ENCODE peak calls at places on chromosomes 12 and 14, in five cellular contexts. One of them, this sample, is unnamed.

GRCh38 chr12:79083181-79083580 is 218.6 kb downstream of the SYT1 start:
- DNase-seq in astrocyte: peak; percentile 13
- DNase-seq in ACHN: peak; percentile 42
- DNase-seq in amygdala: no peak
- DNase-seq in stimulated activated naive CD4-positive, alpha-beta T cell: no peak
- DNase-seq in this sample: no peak

GRCh38 chr14:73785336-73785833 is 66.2 kb upstream of the PTGR2 start:
- DNase-seq in amygdala: no peak
- DNase-seq in stimulated activated naive CD4-positive, alpha-beta T cell: no peak
- DNase-seq in ACHN: peak; percentile 75
- DNase-seq in astrocyte: peak; percentile 92
- DNase-seq in this sample: peak; percentile 75

GRCh38 chr12:69105101-69105613 is 134.2 kb upstream of the CPSF6 start:
- DNase-seq in ACHN: no peak
- DNase-seq in amygdala: no peak
- DNase-seq in astrocyte: no peak
- DNase-seq in stimulated activated naive CD4-positive, alpha-beta T cell: no peak
- DNase-seq in this sample: no peak

GRCh38 chr14:92500491-92500941 is 13.1 kb upstream of the RIN3 start:
- DNase-seq in amygdala: peak; percentile 36
- DNase-seq in stimulated activated naive CD4-positive, alpha-beta T cell: no peak
- DNase-seq in ACHN: no peak
- DNase-seq in astrocyte: no peak
- DNase-seq in this sample: no peak

GRCh38 chr14:63854330-63854729 is 1.5 kb downstream of the SYNE2 start:
- DNase-seq in stimulated activated naive CD4-positive, alpha-beta T cell: no peak
- DNase-seq in ACHN: no peak
- DNase-seq in amygdala: no peak
- DNase-seq in astrocyte: no peak
- DNase-seq in this sample: no peak

GRCh38 chr14:20583908-20584307 is 3.9 kb downstream of the RNASE11 start:
- DNase-seq in amygdala: no peak
- DNase-seq in stimulated activated naive CD4-positive, alpha-beta T cell: no peak
- DNase-seq in ACHN: no peak
- DNase-seq in astrocyte: no peak
- DNase-seq in this sample: no peak

GRCh38 chr14:79011091-79011919 is 841.1 kb downstream of the NRXN3 start:
- DNase-seq in stimulated activated naive CD4-positive, alpha-beta T cell: no peak
- DNase-seq in amygdala: no peak
- DNase-seq in astrocyte: peak; percentile 62
- DNase-seq in ACHN: peak; percentile 37
- DNase-seq in this sample: peak; percentile 7

GRCh38 chr14:90409209-90409730 is 12.4 kb downstream of the CALM1 start:
- DNase-seq in ACHN: peak; percentile 78
- DNase-seq in amygdala: no peak
- DNase-seq in stimulated activated naive CD4-positive, alpha-beta T cell: no peak
- DNase-seq in astrocyte: peak; percentile 98
- DNase-seq in this sample: no peak

GRCh38 chr12:110171186-110171538 is 47.0 kb downstream of the IFT81 start:
- DNase-seq in stimulated activated naive CD4-positive, alpha-beta T cell: no peak
- DNase-seq in astrocyte: no peak
- DNase-seq in amygdala: no peak
- DNase-seq in ACHN: no peak
- DNase-seq in this sample: no peak

GRCh38 chr12:2292560-2292959 is 239.8 kb downstream of the CACNA1C start:
- DNase-seq in ACHN: no peak
- DNase-seq in amygdala: no peak
- DNase-seq in stimulated activated naive CD4-positive, alpha-beta T cell: no peak
- DNase-seq in astrocyte: no peak
- DNase-seq in this sample: no peak

GRCh38 chr12:57477710-57478681 is 1.7 kb downstream of the ARHGAP9 start:
- DNase-seq in stimulated activated naive CD4-positive, alpha-beta T cell: peak; percentile 63
- DNase-seq in amygdala: no peak
- DNase-seq in ACHN: no peak
- DNase-seq in astrocyte: peak; percentile 35
- DNase-seq in this sample: no peak

GRCh38 chr12:106863185-106863584 is 88.7 kb downstream of the RIC8B start:
- DNase-seq in ACHN: no peak
- DNase-seq in astrocyte: no peak
- DNase-seq in amygdala: no peak
- DNase-seq in stimulated activated naive CD4-positive, alpha-beta T cell: no peak
- DNase-seq in this sample: no peak

GRCh38 chr14:24876009-24876690 is 173.8 kb downstream of the STXBP6 start:
- DNase-seq in astrocyte: no peak
- DNase-seq in amygdala: no peak
- DNase-seq in ACHN: no peak
- DNase-seq in stimulated activated naive CD4-positive, alpha-beta T cell: no peak
- DNase-seq in this sample: no peak

GRCh38 chr12:61521258-61521657 is 738.9 kb upstream of the USP15 start:
- DNase-seq in astrocyte: no peak
- DNase-seq in amygdala: no peak
- DNase-seq in stimulated activated naive CD4-positive, alpha-beta T cell: no peak
- DNase-seq in ACHN: no peak
- DNase-seq in this sample: no peak

GRCh38 chr12:124967016-124967739 is 21.8 kb downstream of the DHX37 start:
- DNase-seq in ACHN: no peak
- DNase-seq in stimulated activated naive CD4-positive, alpha-beta T cell: no peak
- DNase-seq in astrocyte: no peak
- DNase-seq in amygdala: no peak
- DNase-seq in this sample: no peak

GRCh38 chr12:103373088-103373523 is 122.7 kb downstream of the C12orf42 start:
- DNase-seq in ACHN: no peak
- DNase-seq in stimulated activated naive CD4-positive, alpha-beta T cell: no peak
- DNase-seq in astrocyte: no peak
- DNase-seq in amygdala: no peak
- DNase-seq in this sample: no peak

GRCh38 chr14:73802431-73803188 is 49.0 kb upstream of the PTGR2 start:
- DNase-seq in astrocyte: no peak
- DNase-seq in ACHN: no peak
- DNase-seq in amygdala: no peak
- DNase-seq in stimulated activated naive CD4-positive, alpha-beta T cell: no peak
- DNase-seq in this sample: no peak

GRCh38 chr14:39998854-39999253 is 566.6 kb upstream of the FBXO33 start:
- DNase-seq in amygdala: no peak
- DNase-seq in stimulated activated naive CD4-positive, alpha-beta T cell: no peak
- DNase-seq in ACHN: no peak
- DNase-seq in astrocyte: no peak
- DNase-seq in this sample: no peak

GRCh38 chr12:109832534-109833306 is 478 bp downstream of the TRPV4 start:
- DNase-seq in amygdala: no peak
- DNase-seq in astrocyte: no peak
- DNase-seq in stimulated activated naive CD4-positive, alpha-beta T cell: no peak
- DNase-seq in ACHN: no peak
- DNase-seq in this sample: no peak

GRCh38 chr14:59060841-59061240 is 127.6 kb upstream of the DAAM1 start:
- DNase-seq in stimulated activated naive CD4-positive, alpha-beta T cell: no peak
- DNase-seq in amygdala: no peak
- DNase-seq in astrocyte: peak; percentile 1
- DNase-seq in ACHN: no peak
- DNase-seq in this sample: no peak

GRCh38 chr12:95605087-95605486 is 53.8 kb upstream of the USP44 start:
- DNase-seq in ACHN: peak; percentile 88
- DNase-seq in astrocyte: peak; percentile 75
- DNase-seq in stimulated activated naive CD4-positive, alpha-beta T cell: no peak
- DNase-seq in amygdala: no peak
- DNase-seq in this sample: no peak

GRCh38 chr14:52922656-52923055 is 28.2 kb downstream of the FERMT2 start:
- DNase-seq in astrocyte: peak; percentile 83
- DNase-seq in amygdala: no peak
- DNase-seq in stimulated activated naive CD4-positive, alpha-beta T cell: no peak
- DNase-seq in ACHN: peak; percentile 67
- DNase-seq in this sample: no peak

GRCh38 chr14:61469771-61470170 is 148.4 kb downstream of the PRKCH start:
- DNase-seq in stimulated activated naive CD4-positive, alpha-beta T cell: no peak
- DNase-seq in astrocyte: no peak
- DNase-seq in amygdala: no peak
- DNase-seq in ACHN: no peak
- DNase-seq in this sample: no peak

GRCh38 chr12:53791735-53792326 is 40.1 kb upstream of the CISTR start:
- DNase-seq in stimulated activated naive CD4-positive, alpha-beta T cell: no peak
- DNase-seq in amygdala: no peak
- DNase-seq in astrocyte: no peak
- DNase-seq in ACHN: peak; percentile 54
- DNase-seq in this sample: no peak

GRCh38 chr12:47824198-47824597 is 4.5 kb upstream of the HDAC7 start:
- DNase-seq in stimulated activated naive CD4-positive, alpha-beta T cell: peak; percentile 68
- DNase-seq in ACHN: no peak
- DNase-seq in astrocyte: no peak
- DNase-seq in amygdala: no peak
- DNase-seq in this sample: no peak

GRCh38 chr12:72271401-72271740 is 799 bp upstream of the TRHDE start:
- DNase-seq in stimulated activated naive CD4-positive, alpha-beta T cell: no peak
- DNase-seq in amygdala: peak; percentile 45
- DNase-seq in ACHN: peak; percentile 29
- DNase-seq in astrocyte: no peak
- DNase-seq in this sample: peak; percentile 73

GRCh38 chr14:56247495-56248087 is 129.4 kb downstream of the PELI2 start:
- DNase-seq in stimulated activated naive CD4-positive, alpha-beta T cell: no peak
- DNase-seq in amygdala: no peak
- DNase-seq in ACHN: peak; percentile 20
- DNase-seq in astrocyte: peak; percentile 12
- DNase-seq in this sample: no peak

GRCh38 chr14:62938774-62939173 is 106.5 kb downstream of the KCNH5 start:
- DNase-seq in stimulated activated naive CD4-positive, alpha-beta T cell: no peak
- DNase-seq in astrocyte: no peak
- DNase-seq in ACHN: no peak
- DNase-seq in amygdala: no peak
- DNase-seq in this sample: no peak

GRCh38 chr14:103550451-103551337 is 11.8 kb downstream of the BAG5 start:
- DNase-seq in stimulated activated naive CD4-positive, alpha-beta T cell: no peak
- DNase-seq in astrocyte: no peak
- DNase-seq in ACHN: peak; percentile 84
- DNase-seq in amygdala: no peak
- DNase-seq in this sample: no peak

GRCh38 chr14:90472632-90473031 is 75.8 kb downstream of the CALM1 start:
- DNase-seq in ACHN: no peak
- DNase-seq in amygdala: no peak
- DNase-seq in astrocyte: no peak
- DNase-seq in stimulated activated naive CD4-positive, alpha-beta T cell: no peak
- DNase-seq in this sample: no peak

GRCh38 chr12:106140223-106140986 is 1.7 kb upstream of the NUAK1 start:
- DNase-seq in astrocyte: no peak
- DNase-seq in stimulated activated naive CD4-positive, alpha-beta T cell: no peak
- DNase-seq in ACHN: no peak
- DNase-seq in amygdala: no peak
- DNase-seq in this sample: no peak

GRCh38 chr14:44846232-44846824 is 115.4 kb downstream of the KLHL28 start:
- DNase-seq in stimulated activated naive CD4-positive, alpha-beta T cell: peak; percentile 3
- DNase-seq in ACHN: peak; percentile 52
- DNase-seq in amygdala: no peak
- DNase-seq in astrocyte: no peak
- DNase-seq in this sample: peak; percentile 44

GRCh38 chr12:101891462-101891971 is 14.1 kb downstream of the DRAM1 start:
- DNase-seq in astrocyte: peak; percentile 90
- DNase-seq in stimulated activated naive CD4-positive, alpha-beta T cell: no peak
- DNase-seq in amygdala: no peak
- DNase-seq in ACHN: peak; percentile 19
- DNase-seq in this sample: no peak

GRCh38 chr14:51554339-51554920 is 97.3 kb upstream of the FRMD6 start:
- DNase-seq in amygdala: no peak
- DNase-seq in stimulated activated naive CD4-positive, alpha-beta T cell: no peak
- DNase-seq in astrocyte: peak; percentile 96
- DNase-seq in ACHN: peak; percentile 96
- DNase-seq in this sample: no peak

GRCh38 chr12:122843472-122843871 is 8.2 kb downstream of the HIP1R start:
- DNase-seq in amygdala: no peak
- DNase-seq in stimulated activated naive CD4-positive, alpha-beta T cell: no peak
- DNase-seq in ACHN: no peak
- DNase-seq in astrocyte: no peak
- DNase-seq in this sample: no peak

GRCh38 chr14:98408713-98409112 is 863.3 kb downstream of the BCL11B start:
- DNase-seq in amygdala: no peak
- DNase-seq in astrocyte: no peak
- DNase-seq in stimulated activated naive CD4-positive, alpha-beta T cell: no peak
- DNase-seq in ACHN: no peak
- DNase-seq in this sample: no peak

This sample was measured in HAP-1.